ENCODE peak calls at places on chromosome 18, in ten cellular contexts. One of them, this sample, is unnamed. For H3K4me1, the result is how much of the 10 kb centered on the place peaks cover.

GRCh38 chr18:63844254-63844653 is 43.3 kb upstream of the SERPINB2 start:
- DNase-seq in esophagus muscularis mucosa: no peak
- DNase-seq in lung: no peak
- DNase-seq in suprapubic skin: no peak
- DNase-seq in right cardiac atrium: no peak
- DNase-seq in CD8-positive, alpha-beta T cell: no peak
- DNase-seq in body of pancreas: no peak
- DNase-seq in fibroblast of lung: peak
- DNase-seq in tibial artery: no peak
- DNase-seq in CD4-positive, CD25-positive, alpha-beta regulatory T cell: no peak
- DNase-seq in this sample: no peak

GRCh38 chr18:25503567-25504081 is 151.7 kb upstream of the ZNF521 start:
- DNase-seq in esophagus muscularis mucosa: no peak
- DNase-seq in lung: peak
- DNase-seq in suprapubic skin: peak
- DNase-seq in right cardiac atrium: peak
- DNase-seq in CD8-positive, alpha-beta T cell: no peak
- DNase-seq in body of pancreas: peak
- DNase-seq in fibroblast of lung: peak
- DNase-seq in tibial artery: peak
- DNase-seq in CD4-positive, CD25-positive, alpha-beta regulatory T cell: no peak
- DNase-seq in this sample: peak

GRCh38 chr18:2303517-2304238 is 267.6 kb downstream of the METTL4 start:
- DNase-seq in esophagus muscularis mucosa: no peak
- DNase-seq in lung: no peak
- DNase-seq in suprapubic skin: no peak
- DNase-seq in right cardiac atrium: no peak
- DNase-seq in CD8-positive, alpha-beta T cell: no peak
- DNase-seq in body of pancreas: no peak
- DNase-seq in fibroblast of lung: peak
- DNase-seq in tibial artery: no peak
- DNase-seq in CD4-positive, CD25-positive, alpha-beta regulatory T cell: no peak
- DNase-seq in this sample: no peak

GRCh38 chr18:22783662-22784076 is 149.5 kb upstream of the RBBP8 start:
- DNase-seq in esophagus muscularis mucosa: no peak
- DNase-seq in lung: no peak
- DNase-seq in suprapubic skin: no peak
- DNase-seq in right cardiac atrium: no peak
- DNase-seq in CD8-positive, alpha-beta T cell: no peak
- DNase-seq in body of pancreas: no peak
- DNase-seq in fibroblast of lung: no peak
- DNase-seq in tibial artery: no peak
- DNase-seq in CD4-positive, CD25-positive, alpha-beta regulatory T cell: no peak
- DNase-seq in this sample: no peak

GRCh38 chr18:59359576-59359952 is 499 bp upstream of the LMAN1 start:
- DNase-seq in esophagus muscularis mucosa: no peak
- DNase-seq in lung: no peak
- DNase-seq in suprapubic skin: no peak
- DNase-seq in right cardiac atrium: no peak
- DNase-seq in CD8-positive, alpha-beta T cell: no peak
- DNase-seq in body of pancreas: no peak
- DNase-seq in fibroblast of lung: no peak
- DNase-seq in tibial artery: no peak
- DNase-seq in CD4-positive, CD25-positive, alpha-beta regulatory T cell: no peak
- DNase-seq in this sample: no peak

GRCh38 chr18:75977069-75977468 is 518.0 kb downstream of the ZNF516 start:
- DNase-seq in esophagus muscularis mucosa: no peak
- DNase-seq in lung: no peak
- DNase-seq in suprapubic skin: no peak
- DNase-seq in right cardiac atrium: no peak
- DNase-seq in CD8-positive, alpha-beta T cell: no peak
- DNase-seq in body of pancreas: no peak
- DNase-seq in fibroblast of lung: peak
- DNase-seq in tibial artery: no peak
- DNase-seq in CD4-positive, CD25-positive, alpha-beta regulatory T cell: no peak
- DNase-seq in this sample: no peak

GRCh38 chr18:2515908-2516625 is 55.2 kb downstream of the METTL4 start:
- DNase-seq in esophagus muscularis mucosa: no peak
- DNase-seq in lung: no peak
- DNase-seq in suprapubic skin: no peak
- DNase-seq in right cardiac atrium: no peak
- DNase-seq in CD8-positive, alpha-beta T cell: no peak
- DNase-seq in body of pancreas: peak
- DNase-seq in fibroblast of lung: peak
- DNase-seq in tibial artery: no peak
- DNase-seq in CD4-positive, CD25-positive, alpha-beta regulatory T cell: no peak
- DNase-seq in this sample: no peak

GRCh38 chr18:72652990-72653593 is 109.0 kb upstream of the CBLN2 start:
- DNase-seq in esophagus muscularis mucosa: no peak
- DNase-seq in lung: no peak
- DNase-seq in suprapubic skin: no peak
- DNase-seq in right cardiac atrium: peak
- DNase-seq in CD8-positive, alpha-beta T cell: no peak
- DNase-seq in body of pancreas: peak
- DNase-seq in fibroblast of lung: peak
- DNase-seq in tibial artery: no peak
- DNase-seq in CD4-positive, CD25-positive, alpha-beta regulatory T cell: no peak
- DNase-seq in this sample: peak

GRCh38 chr18:77013777-77014525 is 118.6 kb downstream of the MBP start:
- DNase-seq in esophagus muscularis mucosa: no peak
- DNase-seq in lung: peak
- DNase-seq in suprapubic skin: peak
- DNase-seq in right cardiac atrium: peak
- DNase-seq in CD8-positive, alpha-beta T cell: no peak
- DNase-seq in body of pancreas: peak
- DNase-seq in fibroblast of lung: no peak
- DNase-seq in tibial artery: peak
- DNase-seq in CD4-positive, CD25-positive, alpha-beta regulatory T cell: no peak
- DNase-seq in this sample: no peak

GRCh38 chr18:68229351-68229750 is 485.6 kb downstream of the TMX3 start:
- DNase-seq in esophagus muscularis mucosa: no peak
- DNase-seq in lung: no peak
- DNase-seq in suprapubic skin: no peak
- DNase-seq in right cardiac atrium: no peak
- DNase-seq in CD8-positive, alpha-beta T cell: no peak
- DNase-seq in body of pancreas: no peak
- DNase-seq in fibroblast of lung: no peak
- DNase-seq in tibial artery: no peak
- DNase-seq in CD4-positive, CD25-positive, alpha-beta regulatory T cell: no peak
- DNase-seq in this sample: no peak

GRCh38 chr18:21064347-21064746 is 47.3 kb downstream of the ROCK1 start:
- DNase-seq in esophagus muscularis mucosa: no peak
- DNase-seq in lung: no peak
- DNase-seq in suprapubic skin: no peak
- DNase-seq in right cardiac atrium: no peak
- DNase-seq in CD8-positive, alpha-beta T cell: no peak
- DNase-seq in body of pancreas: no peak
- DNase-seq in fibroblast of lung: peak
- DNase-seq in tibial artery: no peak
- DNase-seq in CD4-positive, CD25-positive, alpha-beta regulatory T cell: no peak
- DNase-seq in this sample: no peak

GRCh38 chr18:37487400-37487831 is 78.2 kb downstream of the CELF4 start:
- DNase-seq in esophagus muscularis mucosa: no peak
- DNase-seq in lung: no peak
- DNase-seq in suprapubic skin: no peak
- DNase-seq in right cardiac atrium: no peak
- DNase-seq in CD8-positive, alpha-beta T cell: no peak
- DNase-seq in body of pancreas: no peak
- DNase-seq in fibroblast of lung: no peak
- DNase-seq in tibial artery: no peak
- DNase-seq in CD4-positive, CD25-positive, alpha-beta regulatory T cell: no peak
- DNase-seq in this sample: no peak

GRCh38 chr18:32958746-32959145 is 185.9 kb upstream of the KLHL14 start:
- DNase-seq in esophagus muscularis mucosa: no peak
- DNase-seq in lung: no peak
- DNase-seq in suprapubic skin: no peak
- DNase-seq in right cardiac atrium: no peak
- DNase-seq in CD8-positive, alpha-beta T cell: no peak
- DNase-seq in body of pancreas: no peak
- DNase-seq in fibroblast of lung: no peak
- DNase-seq in tibial artery: no peak
- DNase-seq in CD4-positive, CD25-positive, alpha-beta regulatory T cell: no peak
- DNase-seq in this sample: no peak

GRCh38 chr18:36830141-36830495 is 1.2 kb downstream of the KIAA1328 start:
- DNase-seq in esophagus muscularis mucosa: no peak
- DNase-seq in lung: no peak
- DNase-seq in suprapubic skin: no peak
- DNase-seq in right cardiac atrium: no peak
- DNase-seq in CD8-positive, alpha-beta T cell: no peak
- DNase-seq in body of pancreas: no peak
- DNase-seq in fibroblast of lung: no peak
- DNase-seq in tibial artery: no peak
- DNase-seq in CD4-positive, CD25-positive, alpha-beta regulatory T cell: no peak
- DNase-seq in this sample: no peak

GRCh38 chr18:77103181-77103875 is 29.3 kb downstream of the MBP start:
- DNase-seq in esophagus muscularis mucosa: no peak
- DNase-seq in lung: no peak
- DNase-seq in suprapubic skin: no peak
- DNase-seq in right cardiac atrium: peak
- DNase-seq in CD8-positive, alpha-beta T cell: no peak
- DNase-seq in body of pancreas: no peak
- DNase-seq in fibroblast of lung: peak
- DNase-seq in tibial artery: no peak
- DNase-seq in CD4-positive, CD25-positive, alpha-beta regulatory T cell: no peak
- DNase-seq in this sample: no peak

GRCh38 chr18:64720781-64721464 is 572.0 kb upstream of the LINC00305 start:
- DNase-seq in esophagus muscularis mucosa: no peak
- DNase-seq in lung: no peak
- DNase-seq in suprapubic skin: no peak
- DNase-seq in right cardiac atrium: peak
- DNase-seq in CD8-positive, alpha-beta T cell: no peak
- DNase-seq in body of pancreas: peak
- DNase-seq in fibroblast of lung: no peak
- DNase-seq in tibial artery: no peak
- DNase-seq in CD4-positive, CD25-positive, alpha-beta regulatory T cell: no peak
- DNase-seq in this sample: peak

DNA sequence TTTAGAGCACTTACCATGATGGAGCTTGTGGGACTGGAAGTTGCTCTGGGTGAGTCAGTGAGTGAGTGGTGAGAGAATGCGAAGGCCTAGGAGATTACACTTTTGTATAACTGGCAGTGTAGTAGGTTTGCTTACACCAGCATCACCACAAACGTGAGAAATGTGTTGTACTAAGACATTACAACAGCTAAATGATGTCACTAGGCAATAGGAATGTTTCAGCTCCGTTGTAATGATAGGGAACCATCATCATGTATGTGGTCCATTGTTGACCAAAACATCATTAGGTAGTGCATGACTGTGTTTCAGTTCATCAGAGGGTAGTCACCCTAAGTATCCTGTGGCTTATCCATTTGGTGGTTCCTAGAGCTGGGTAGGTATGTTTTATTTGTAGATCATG is 11.9 kb downstream of the ZNF407 start:
- DNase-seq in esophagus muscularis mucosa: peak
- DNase-seq in lung: no peak
- DNase-seq in suprapubic skin: no peak
- DNase-seq in right cardiac atrium: no peak
- DNase-seq in CD8-positive, alpha-beta T cell: no peak
- DNase-seq in body of pancreas: no peak
- DNase-seq in fibroblast of lung: peak
- DNase-seq in tibial artery: no peak
- DNase-seq in CD4-positive, CD25-positive, alpha-beta regulatory T cell: no peak
- DNase-seq in this sample: no peak
- H3K4me1 ChIP-seq in esophagus muscularis mucosa: under half
- H3K4me1 ChIP-seq in lung: under half
- H3K4me1 ChIP-seq in suprapubic skin: under half
- H3K4me1 ChIP-seq in right cardiac atrium: under half
- H3K4me1 ChIP-seq in CD8-positive, alpha-beta T cell: under half
- H3K4me1 ChIP-seq in body of pancreas: under half
- H3K4me1 ChIP-seq in fibroblast of lung: under half
- H3K4me1 ChIP-seq in tibial artery: under half
- H3K4me1 ChIP-seq in CD4-positive, CD25-positive, alpha-beta regulatory T cell: under half
- H3K4me1 ChIP-seq in this sample: under half

DNA sequence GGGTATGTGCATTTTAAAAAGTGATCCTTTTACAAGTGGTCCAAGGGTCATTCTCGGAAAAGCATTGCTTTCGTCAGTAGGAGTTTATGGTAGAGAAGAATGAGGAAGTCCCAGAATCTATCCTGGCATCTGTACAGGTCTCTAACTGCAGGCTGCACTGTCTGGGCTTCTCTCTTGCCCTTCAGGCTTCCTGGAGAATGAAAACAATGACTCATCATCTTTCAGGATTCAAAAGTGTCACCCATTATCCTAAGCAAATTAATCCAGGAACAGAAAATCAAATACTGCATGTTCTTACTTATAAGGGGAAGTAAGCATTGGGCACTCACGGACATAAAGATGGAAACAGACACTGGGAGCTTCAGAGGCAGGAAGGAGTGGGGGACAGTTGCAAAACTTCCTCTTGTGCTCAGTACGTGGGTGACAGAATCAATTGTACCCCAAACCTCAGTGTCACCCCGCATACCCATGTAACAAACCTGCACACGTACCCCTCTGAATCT is 60.2 kb upstream of the TXNDC2 start:
- DNase-seq in esophagus muscularis mucosa: peak
- DNase-seq in lung: peak
- DNase-seq in suprapubic skin: no peak
- DNase-seq in right cardiac atrium: no peak
- DNase-seq in CD8-positive, alpha-beta T cell: no peak
- DNase-seq in body of pancreas: peak
- DNase-seq in fibroblast of lung: peak
- DNase-seq in tibial artery: no peak
- DNase-seq in CD4-positive, CD25-positive, alpha-beta regulatory T cell: no peak
- DNase-seq in this sample: peak
- H3K27ac ChIP-seq in esophagus muscularis mucosa: peak
- H3K27ac ChIP-seq in lung: peak
- H3K27ac ChIP-seq in suprapubic skin: peak
- H3K27ac ChIP-seq in right cardiac atrium: peak
- H3K27ac ChIP-seq in CD8-positive, alpha-beta T cell: no peak
- H3K27ac ChIP-seq in body of pancreas: peak
- H3K27ac ChIP-seq in fibroblast of lung: peak
- H3K27ac ChIP-seq in tibial artery: peak
- H3K27ac ChIP-seq in CD4-positive, CD25-positive, alpha-beta regulatory T cell: no peak
- H3K27ac ChIP-seq in this sample: peak

GRCh38 chr18:51168960-51169662 is 28.4 kb downstream of the MEX3C start:
- DNase-seq in esophagus muscularis mucosa: no peak
- DNase-seq in lung: no peak
- DNase-seq in suprapubic skin: no peak
- DNase-seq in right cardiac atrium: no peak
- DNase-seq in CD8-positive, alpha-beta T cell: no peak
- DNase-seq in body of pancreas: no peak
- DNase-seq in fibroblast of lung: no peak
- DNase-seq in tibial artery: no peak
- DNase-seq in CD4-positive, CD25-positive, alpha-beta regulatory T cell: no peak
- DNase-seq in this sample: no peak
- H3K4me1 ChIP-seq in esophagus muscularis mucosa: under half
- H3K4me1 ChIP-seq in lung: under half
- H3K4me1 ChIP-seq in suprapubic skin: under half
- H3K4me1 ChIP-seq in right cardiac atrium: under half
- H3K4me1 ChIP-seq in CD8-positive, alpha-beta T cell: under half
- H3K4me1 ChIP-seq in body of pancreas: under half
- H3K4me1 ChIP-seq in fibroblast of lung: under half
- H3K4me1 ChIP-seq in tibial artery: under half
- H3K4me1 ChIP-seq in CD4-positive, CD25-positive, alpha-beta regulatory T cell: under half
- H3K4me1 ChIP-seq in this sample: under half

DNA sequence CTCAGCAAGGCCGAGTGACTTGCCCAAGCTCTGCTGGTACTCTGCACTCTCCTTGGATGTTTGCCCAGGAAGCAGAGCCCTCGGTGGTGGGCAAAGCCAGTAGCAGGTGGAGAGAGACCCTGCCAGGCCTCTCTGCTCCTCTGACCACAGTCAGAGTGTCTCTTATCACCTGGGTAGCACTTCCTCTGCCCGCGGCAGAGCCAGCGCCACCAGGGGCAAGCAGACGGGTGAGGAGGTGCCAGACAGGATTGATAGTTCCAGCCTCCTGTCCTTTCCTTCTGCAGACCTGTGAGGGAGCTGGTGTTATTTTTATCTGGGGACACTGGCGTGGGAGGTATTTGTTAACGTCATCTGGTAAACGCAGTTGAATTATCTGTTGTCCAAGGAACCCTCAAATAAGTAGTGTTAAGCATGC is 152.9 kb downstream of the SMAD7 start:
- DNase-seq in esophagus muscularis mucosa: no peak
- DNase-seq in lung: no peak
- DNase-seq in suprapubic skin: no peak
- DNase-seq in right cardiac atrium: peak
- DNase-seq in CD8-positive, alpha-beta T cell: no peak
- DNase-seq in body of pancreas: no peak
- DNase-seq in fibroblast of lung: no peak
- DNase-seq in tibial artery: peak
- DNase-seq in CD4-positive, CD25-positive, alpha-beta regulatory T cell: no peak
- DNase-seq in this sample: no peak
- H3K27ac ChIP-seq in esophagus muscularis mucosa: peak
- H3K27ac ChIP-seq in lung: no peak
- H3K27ac ChIP-seq in suprapubic skin: no peak
- H3K27ac ChIP-seq in right cardiac atrium: peak
- H3K27ac ChIP-seq in CD8-positive, alpha-beta T cell: no peak
- H3K27ac ChIP-seq in body of pancreas: no peak
- H3K27ac ChIP-seq in fibroblast of lung: no peak
- H3K27ac ChIP-seq in tibial artery: peak
- H3K27ac ChIP-seq in CD4-positive, CD25-positive, alpha-beta regulatory T cell: no peak
- H3K27ac ChIP-seq in this sample: no peak

This sample was measured in colonic mucosa.